ENCODE peak calls at places on chromosomes 11 and 22, in nine cellular contexts. P is psoas muscle; I is iris pigment epithelial cell; X is SJSA1; L is EL; T is T follicular helper cell; A is Karpas-422; N is effector memory CD8-positive, alpha-beta T cell; M is kidney tubule cell. Q is an unnamed sample.

GRCh38 chr11:94671553-94672366 is 96.4 kb upstream of the AMOTL1 start:
- DNase-seq in L (no peak), N (no peak), A (no peak), T (no peak), X (no peak), I (peak), P (no peak), M (peak), Q (no peak)

GRCh38 chr22:46799626-46800025 is 37.2 kb downstream of the TBC1D22A start:
- DNase-seq in N (no peak), P (no peak), L (no peak), T (no peak), A (no peak), X (peak), I (no peak), M (no peak), Q (no peak)

GRCh38 chr11:11036185-11037161 is 178.6 kb upstream of the ZBED5 start:
- DNase-seq in N (peak), I (peak), X (no peak), L (peak), A (peak), M (peak), P (no peak), T (peak), Q (peak)

GRCh38 chr11:12675951-12676711 is 1.9 kb downstream of the TEAD1 start:
- DNase-seq in L (peak), T (no peak), M (peak), A (no peak), X (no peak), N (no peak), I (peak), P (no peak), Q (peak)

GRCh38 chr11:576791-577610 is 731 bp downstream of the PHRF1 start:
- DNase-seq in M (peak), P (no peak), X (no peak), A (no peak), T (no peak), L (no peak), I (peak), N (no peak), Q (no peak)

GRCh38 chr11:60872124-60872951 is 5.0 kb downstream of the ZP1 start:
- DNase-seq in L (peak), N (no peak), P (no peak), I (peak), T (no peak), M (no peak), X (no peak), A (no peak), Q (peak)

GRCh38 chr11:118849825-118850224 is 33.9 kb upstream of the CXCR5 start:
- DNase-seq in N (no peak), P (no peak), I (no peak), X (no peak), L (no peak), T (no peak), A (no peak), M (no peak), Q (no peak)

GRCh38 chr11:63745304-63746170 is 23.0 kb downstream of the ZFTA start:
- DNase-seq in L (no peak), X (no peak), I (no peak), T (no peak), A (peak), P (no peak), N (no peak), M (no peak), Q (no peak)

GRCh38 chr11:1694064-1694845 is 2.7 kb upstream of the KRTAP5-6 start:
- DNase-seq in P (peak), I (peak), M (peak), A (peak), X (peak), T (peak), N (peak), L (peak), Q (peak)

Q was measured in fibroblast of mammary gland.